ENCODE peak calls at places on chromosome 14, in five cellular contexts. R, I, K, E and N are unnamed samples.
A peak's percentile ranks its signal among the peaks of the same experiment; 100 is the strongest.

GRCh38 chr14:56666716-56667115 is 87.1 kb downstream of the TMEM260 start:
- DNase-seq in I (peak; percentile 9), K (no peak), E (no peak), R (peak; percentile 33), N (peak; percentile 35)

GRCh38 chr14:101577221-101577909 is 16.1 kb downstream of the DIO3 start:
- DNase-seq in I (no peak), K (no peak), R (no peak), E (no peak), N (no peak)

GRCh38 chr14:105260826-105261438 is 12.6 kb downstream of the BTBD6 start:
- DNase-seq in E (no peak), K (no peak), I (no peak), R (no peak), N (no peak)

GRCh38 chr14:80872645-80873044 is 68.9 kb downstream of the CEP128 start:
- DNase-seq in I (peak; percentile 33), K (no peak), E (no peak), R (no peak), N (no peak)

GRCh38 chr14:97377550-97377949 is 580.4 kb downstream of the VRK1 start:
- DNase-seq in R (no peak), E (no peak), I (no peak), K (no peak), N (no peak)

GRCh38 chr14:103801459-103801858 is 45.9 kb downstream of the PPP1R13B start:
- DNase-seq in E (no peak), R (peak; percentile 51), I (peak; percentile 53), K (peak; percentile 46), N (peak; percentile 58)

GRCh38 chr14:101151226-101151929 is 247.9 kb upstream of the RTL1 start:
- DNase-seq in K (no peak), E (no peak), I (no peak), R (no peak), N (peak; percentile 13)

GRCh38 chr14:77980475-77981321 is 180.8 kb downstream of the ADCK1 start:
- DNase-seq in I (no peak), K (no peak), R (no peak), E (peak; percentile 53), N (no peak)

GRCh38 chr14:44846232-44846824 is 115.4 kb downstream of the KLHL28 start:
- DNase-seq in I (peak; percentile 57), E (no peak), K (no peak), R (peak; percentile 67), N (peak; percentile 73)

GRCh38 chr14:33534636-33535035 is 416.2 kb downstream of the EGLN3 start:
- DNase-seq in I (no peak), K (no peak), R (no peak), E (no peak), N (no peak)

GRCh38 chr14:31420013-31420318 is 384 bp downstream of the HEATR5A start:
- DNase-seq in K (no peak), E (no peak), I (no peak), R (no peak), N (no peak)

GRCh38 chr14:94682061-94682516 is 69.9 kb downstream of the SERPINA3 start:
- DNase-seq in I (no peak), R (no peak), K (no peak), E (no peak), N (no peak)

GRCh38 chr14:50031534-50032313 is 84.6 kb downstream of the VCPKMT start:
- DNase-seq in K (no peak), E (no peak), I (no peak), R (no peak), N (peak; percentile 46)

GRCh38 chr14:51610766-51611165 is 40.9 kb upstream of the FRMD6 start:
- DNase-seq in K (no peak), I (no peak), R (no peak), E (no peak), N (peak; percentile 68)

GRCh38 chr14:94066089-94066676 is 14.8 kb downstream of the DDX24 start:
- DNase-seq in E (no peak), K (no peak), R (no peak), I (no peak), N (no peak)

GRCh38 chr14:67630938-67631337 is 11.2 kb downstream of the ARG2 start:
- DNase-seq in I (no peak), R (no peak), K (no peak), E (no peak), N (no peak)

GRCh38 chr14:67773844-67774377 is 42.5 kb downstream of the ZFYVE26 start:
- DNase-seq in E (no peak), K (no peak), R (no peak), I (no peak), N (no peak)

GRCh38 chr14:99936056-99936455 is 129.2 kb upstream of the EVL start:
- DNase-seq in K (no peak), I (no peak), E (no peak), R (no peak), N (no peak)

GRCh38 chr14:74083784-74084276 is 423 bp downstream of the ALDH6A1 start:
- DNase-seq in I (no peak), K (no peak), R (no peak), E (no peak), N (no peak)

GRCh38 chr14:95361373-95362179 is 41.9 kb upstream of the CLMN start:
- DNase-seq in K (no peak), E (no peak), R (peak; percentile 26), I (peak; percentile 6), N (peak; percentile 20)

DNA sequence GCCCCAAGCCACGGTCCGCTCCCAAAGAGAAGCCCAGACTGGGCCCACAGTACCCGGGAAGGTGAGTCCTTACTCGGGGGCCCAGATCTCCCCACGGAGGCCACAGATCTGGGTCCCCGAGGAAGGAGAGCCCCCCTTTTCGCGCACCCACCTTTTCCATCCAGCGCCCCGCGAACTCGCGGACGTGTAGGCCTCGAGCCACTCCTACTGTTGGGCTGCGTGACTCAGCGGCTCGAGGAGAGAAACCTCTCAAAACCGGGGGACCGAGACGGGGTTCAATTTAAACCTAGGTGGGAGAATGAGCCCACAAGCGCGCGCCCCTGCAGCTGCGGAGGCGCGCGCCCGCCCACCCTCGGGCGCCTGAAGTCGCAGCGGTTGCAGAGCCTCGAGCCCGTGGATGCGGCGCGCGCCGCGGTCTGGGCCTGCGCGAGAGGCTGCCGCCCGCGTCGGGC is 6.3 kb downstream of the SIX6 start:
- DNase-seq in K (no peak), R (no peak), I (no peak), E (no peak), N (no peak)
- H3K4me3 ChIP-seq in K (no peak overlapping the region), R (no peak overlapping the region), I (no peak overlapping the region), E (no peak overlapping the region), N (no peak overlapping the region)

DNA sequence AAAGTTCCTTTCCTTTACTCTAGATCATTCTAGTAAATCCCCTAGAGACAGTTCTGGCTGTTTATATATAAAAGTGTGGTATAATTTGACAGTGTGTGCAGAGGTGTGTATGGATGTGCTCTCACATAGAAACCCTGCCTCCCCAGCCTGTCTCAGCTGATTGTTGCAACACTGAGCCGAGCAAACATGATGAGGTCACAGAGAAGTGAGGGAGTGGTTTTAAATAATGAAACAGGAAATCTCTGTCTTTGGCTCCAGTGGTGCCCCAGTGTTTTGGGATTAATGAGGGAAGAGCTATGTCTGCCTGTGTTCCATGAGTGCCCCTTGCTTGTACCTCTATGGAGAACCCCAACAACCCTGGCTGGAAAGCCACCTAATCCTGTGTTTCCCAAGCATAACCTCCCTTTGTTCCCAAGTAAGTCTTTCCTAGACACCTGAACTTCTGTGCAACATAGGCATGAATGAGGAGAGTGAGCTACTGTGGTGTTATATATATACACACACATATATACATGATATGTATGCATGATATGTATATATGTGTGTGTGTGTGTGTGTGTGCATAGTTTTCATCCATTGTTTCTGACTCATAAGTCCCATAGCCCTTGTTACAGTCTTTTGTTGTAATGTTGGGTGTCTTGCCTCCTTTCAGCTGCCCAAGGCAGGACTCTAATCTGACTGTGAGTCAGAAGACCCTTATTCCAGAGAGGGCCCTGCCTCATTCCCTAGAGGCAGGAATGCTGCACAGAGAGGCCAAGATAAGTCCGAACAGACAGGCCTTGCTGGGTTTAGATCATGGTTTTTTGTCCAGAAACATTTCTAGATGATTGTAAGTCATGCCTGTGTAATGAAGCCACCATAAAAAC is 18.0 kb downstream of the TRAF3 start:
- DNase-seq in K (peak; percentile 59), I (peak; percentile 90), E (no peak), R (peak; percentile 93), N (peak; percentile 97)
- TF ChIP-seq CTCF in K (peak; percentile 43), I (peak; percentile 34), E (no peak), R (peak; percentile 61), N (peak; percentile 78)

GRCh38 chr14:23056257-23056955 is 914 bp downstream of the CDH24 start:
- DNase-seq in E (no peak), I (peak; percentile 53), K (no peak), R (peak; percentile 67), N (peak; percentile 51)
- H3K4me3 ChIP-seq in E (peak overlapping the region; percentile 58), I (peak overlapping the region; percentile 58), K (peak overlapping the region; percentile 60), R (peak overlapping the region; percentile 51), N (peak overlapping the region; percentile 60)

GRCh38 chr14:64159588-64159987 is 134.6 kb downstream of the ESR2 start:
- DNase-seq in E (no peak), K (no peak), I (no peak), R (no peak), N (no peak)
- TF ChIP-seq CTCF in E (no peak), K (no peak), I (no peak), R (no peak), N (no peak)

DNA sequence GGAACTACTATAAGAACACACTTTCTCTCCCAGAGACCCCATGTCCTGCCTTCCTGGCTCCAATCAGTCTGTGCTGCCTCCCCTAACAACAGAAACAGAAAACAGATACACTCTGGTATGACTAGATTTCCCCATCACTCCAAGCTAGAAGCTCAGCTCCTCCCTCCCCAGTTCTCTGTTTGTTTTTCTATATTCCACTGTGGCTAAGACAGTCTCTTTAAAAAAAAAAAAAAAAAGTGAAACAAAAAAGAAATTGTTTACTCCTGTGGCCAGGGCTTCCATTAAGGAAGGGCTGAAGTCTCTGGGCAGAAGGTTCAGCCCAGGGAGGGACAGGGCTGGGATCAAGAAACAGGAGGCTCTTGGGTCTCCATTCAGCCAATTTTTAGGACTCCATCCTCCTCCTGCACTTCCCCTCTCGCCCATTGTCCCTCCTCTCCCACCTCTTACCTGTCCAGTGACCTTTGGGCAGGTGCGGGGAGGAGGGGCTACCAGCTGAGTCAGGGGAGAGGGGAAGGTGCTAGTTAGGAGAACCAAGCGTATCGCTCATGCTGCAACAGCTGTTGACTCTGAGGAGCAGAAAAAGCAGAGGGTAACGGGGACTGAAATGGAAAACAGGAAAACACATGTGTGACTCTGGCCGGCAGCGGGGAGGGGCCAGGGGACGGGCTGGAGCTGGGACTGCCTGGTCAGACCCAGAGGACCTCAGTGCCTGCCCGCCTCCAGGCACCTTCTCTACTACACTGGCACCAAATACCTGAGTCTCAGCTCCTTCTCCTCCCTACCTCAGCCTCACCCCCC is 4.2 kb upstream of the SLC7A7 start:
- DNase-seq in R (peak; percentile 91), E (no peak), I (peak; percentile 85), K (no peak), N (peak; percentile 75)
- H3K4me3 ChIP-seq in R (peak overlapping the region; percentile 38), E (no peak overlapping the region), I (peak overlapping the region; percentile 41), K (peak overlapping the region; percentile 42), N (peak overlapping the region; percentile 39)